ENCODE peak calls at places on chromosomes 3 and 15, in six cellular contexts. A is endothelial cell; H is CD4-positive, alpha-beta T cell; D is Right ventricle myocardium superior; V is colonic mucosa; E is NCI-H1105 treated with DMSO at 0.1 percent for 48 hours. F is an unnamed sample.

GRCh38 chr3:136343873-136344281 is 93.7 kb downstream of the PCCB start:
- DNase-seq in A (no peak), H (no peak), D (peak; percentile 84), V (peak; percentile 93), E (peak; percentile 76), F (peak; percentile 87)

GRCh38 chr15:75830910-75831805 is 12.1 kb upstream of the UBE2Q2 start:
- DNase-seq in A (no peak), H (no peak), D (no peak), V (no peak), E (no peak), F (no peak)

GRCh38 chr15:26628071-26628470 is 144.8 kb downstream of the GABRB3 start:
- DNase-seq in A (no peak), H (no peak), D (no peak), V (no peak), E (no peak), F (no peak)

GRCh38 chr15:23823508-23823907 is 136.4 kb upstream of the NDN start:
- DNase-seq in A (peak; percentile 58), H (no peak), D (no peak), V (no peak), E (no peak), F (no peak)

GRCh38 chr3:95333826-95334225 is 1271.0 kb downstream of the NSUN3 start:
- DNase-seq in A (no peak), H (no peak), D (no peak), V (no peak), E (no peak), F (no peak)

GRCh38 chr3:144760831-144761230 is 789.2 kb downstream of the DIPK2A start:
- DNase-seq in A (no peak), H (no peak), D (no peak), V (no peak), E (no peak), F (no peak)

GRCh38 chr3:153958635-153959320 is 162.4 kb upstream of the ARHGEF26 start:
- DNase-seq in A (no peak), H (no peak), D (no peak), V (no peak), E (no peak), F (no peak)

GRCh38 chr3:134039161-134039862 is 9.6 kb upstream of the SLCO2A1 start:
- DNase-seq in A (no peak), H (no peak), D (no peak), V (peak; percentile 87), E (no peak), F (no peak)

GRCh38 chr3:149579838-149580542 is 77.8 kb downstream of the WWTR1 start:
- DNase-seq in A (no peak), H (no peak), D (no peak), V (no peak), E (no peak), F (no peak)

GRCh38 chr15:64717735-64718495 is 57.5 kb downstream of the RBPMS2 start:
- DNase-seq in A (peak; percentile 26), H (peak; percentile 21), D (no peak), V (no peak), E (no peak), F (no peak)

F was measured in Right ventricle myocardium inferior.